ENCODE peak calls at places on chromosome 7, in four cellular contexts. One of them, this sample, is unnamed.
A peak's percentile ranks its signal among the peaks of the same experiment; 100 is the strongest.

GRCh38 chr7:143172354-143172753 is 10.9 kb upstream of the TAS2R39 start:
- DNase-seq in NCI-H1092 treated with DMSO at 0.1 percent for 48 hours: peak; percentile 96
- DNase-seq in iris pigment epithelial cell: peak; percentile 41
- DNase-seq in activated CD8-positive, alpha-beta T cell treated with anti-CD3 and anti-CD28 coated beads for 36 hours: no peak
- DNase-seq in this sample: peak; percentile 29

GRCh38 chr7:30996261-30996660 is 32.5 kb downstream of the GHRHR start:
- DNase-seq in NCI-H1092 treated with DMSO at 0.1 percent for 48 hours: no peak
- DNase-seq in iris pigment epithelial cell: no peak
- DNase-seq in activated CD8-positive, alpha-beta T cell treated with anti-CD3 and anti-CD28 coated beads for 36 hours: no peak
- DNase-seq in this sample: no peak

GRCh38 chr7:131151034-131151433 is 176.6 kb upstream of the MKLN1 start:
- DNase-seq in NCI-H1092 treated with DMSO at 0.1 percent for 48 hours: no peak
- DNase-seq in iris pigment epithelial cell: no peak
- DNase-seq in activated CD8-positive, alpha-beta T cell treated with anti-CD3 and anti-CD28 coated beads for 36 hours: no peak
- DNase-seq in this sample: no peak

GRCh38 chr7:76060842-76061241 is 12.9 kb downstream of the MDH2 start:
- DNase-seq in NCI-H1092 treated with DMSO at 0.1 percent for 48 hours: no peak
- DNase-seq in iris pigment epithelial cell: no peak
- DNase-seq in activated CD8-positive, alpha-beta T cell treated with anti-CD3 and anti-CD28 coated beads for 36 hours: no peak
- DNase-seq in this sample: no peak

GRCh38 chr7:48285365-48285764 is 114.1 kb downstream of the ABCA13 start:
- DNase-seq in NCI-H1092 treated with DMSO at 0.1 percent for 48 hours: no peak
- DNase-seq in iris pigment epithelial cell: peak; percentile 11
- DNase-seq in activated CD8-positive, alpha-beta T cell treated with anti-CD3 and anti-CD28 coated beads for 36 hours: no peak
- DNase-seq in this sample: no peak

GRCh38 chr7:29290829-29291228 is 96.3 kb downstream of the CHN2 start:
- DNase-seq in NCI-H1092 treated with DMSO at 0.1 percent for 48 hours: no peak
- DNase-seq in iris pigment epithelial cell: no peak
- DNase-seq in activated CD8-positive, alpha-beta T cell treated with anti-CD3 and anti-CD28 coated beads for 36 hours: no peak
- DNase-seq in this sample: no peak

GRCh38 chr7:111198255-111198654 is 107.3 kb downstream of the LRRN3 start:
- DNase-seq in NCI-H1092 treated with DMSO at 0.1 percent for 48 hours: no peak
- DNase-seq in iris pigment epithelial cell: peak; percentile 100
- DNase-seq in activated CD8-positive, alpha-beta T cell treated with anti-CD3 and anti-CD28 coated beads for 36 hours: peak; percentile 10
- DNase-seq in this sample: no peak

GRCh38 chr7:107972075-107972482 is 30.9 kb downstream of the LAMB1 start:
- DNase-seq in NCI-H1092 treated with DMSO at 0.1 percent for 48 hours: no peak
- DNase-seq in iris pigment epithelial cell: peak; percentile 75
- DNase-seq in activated CD8-positive, alpha-beta T cell treated with anti-CD3 and anti-CD28 coated beads for 36 hours: no peak
- DNase-seq in this sample: no peak

GRCh38 chr7:102117743-102118142 is 168.9 kb upstream of the SH2B2 start:
- DNase-seq in NCI-H1092 treated with DMSO at 0.1 percent for 48 hours: no peak
- DNase-seq in iris pigment epithelial cell: peak; percentile 87
- DNase-seq in activated CD8-positive, alpha-beta T cell treated with anti-CD3 and anti-CD28 coated beads for 36 hours: no peak
- DNase-seq in this sample: no peak

GRCh38 chr7:125530553-125530952 is 600.9 kb upstream of the POT1 start:
- DNase-seq in NCI-H1092 treated with DMSO at 0.1 percent for 48 hours: no peak
- DNase-seq in iris pigment epithelial cell: no peak
- DNase-seq in activated CD8-positive, alpha-beta T cell treated with anti-CD3 and anti-CD28 coated beads for 36 hours: no peak
- DNase-seq in this sample: no peak

GRCh38 chr7:68440870-68441269 is 1157.4 kb upstream of the AUTS2 start:
- DNase-seq in NCI-H1092 treated with DMSO at 0.1 percent for 48 hours: peak; percentile 28
- DNase-seq in iris pigment epithelial cell: no peak
- DNase-seq in activated CD8-positive, alpha-beta T cell treated with anti-CD3 and anti-CD28 coated beads for 36 hours: no peak
- DNase-seq in this sample: no peak

GRCh38 chr7:2037805-2038635 is 194.7 kb downstream of the MAD1L1 start:
- DNase-seq in NCI-H1092 treated with DMSO at 0.1 percent for 48 hours: no peak
- DNase-seq in iris pigment epithelial cell: peak; percentile 65
- DNase-seq in activated CD8-positive, alpha-beta T cell treated with anti-CD3 and anti-CD28 coated beads for 36 hours: peak; percentile 37
- DNase-seq in this sample: no peak

GRCh38 chr7:44845476-44845875 is 2.4 kb downstream of the H2AZ2 start:
- DNase-seq in NCI-H1092 treated with DMSO at 0.1 percent for 48 hours: no peak
- DNase-seq in iris pigment epithelial cell: no peak
- DNase-seq in activated CD8-positive, alpha-beta T cell treated with anti-CD3 and anti-CD28 coated beads for 36 hours: no peak
- DNase-seq in this sample: no peak